ENCODE peak calls at places on chromosomes 3 and 15, in eight cellular contexts. One of them, this sample, is unnamed.

GRCh38 chr3:67495751-67496150 is 158.7 kb downstream of the SUCLG2 start:
- DNase-seq in aorta: no peak
- DNase-seq in dorsolateral prefrontal cortex: no peak
- DNase-seq in CD8-positive, alpha-beta memory T cell: no peak
- DNase-seq in upper lobe of right lung: no peak
- DNase-seq in SJSA1: no peak
- DNase-seq in right cardiac atrium: no peak
- DNase-seq in cardiac muscle cell: peak
- DNase-seq in this sample: no peak

GRCh38 chr3:177466076-177466475 is 268.8 kb upstream of the TBL1XR1 start:
- DNase-seq in dorsolateral prefrontal cortex: no peak
- DNase-seq in aorta: no peak
- DNase-seq in SJSA1: no peak
- DNase-seq in right cardiac atrium: no peak
- DNase-seq in cardiac muscle cell: peak
- DNase-seq in upper lobe of right lung: no peak
- DNase-seq in CD8-positive, alpha-beta memory T cell: no peak
- DNase-seq in this sample: no peak

GRCh38 chr15:94322141-94322540 is 90.8 kb downstream of the MCTP2 start:
- DNase-seq in CD8-positive, alpha-beta memory T cell: no peak
- DNase-seq in right cardiac atrium: no peak
- DNase-seq in upper lobe of right lung: no peak
- DNase-seq in cardiac muscle cell: no peak
- DNase-seq in aorta: no peak
- DNase-seq in SJSA1: no peak
- DNase-seq in dorsolateral prefrontal cortex: no peak
- DNase-seq in this sample: no peak

GRCh38 chr3:41418961-41419691 is 219.8 kb downstream of the CTNNB1 start:
- DNase-seq in SJSA1: no peak
- DNase-seq in dorsolateral prefrontal cortex: no peak
- DNase-seq in right cardiac atrium: no peak
- DNase-seq in CD8-positive, alpha-beta memory T cell: no peak
- DNase-seq in cardiac muscle cell: peak
- DNase-seq in upper lobe of right lung: no peak
- DNase-seq in aorta: no peak
- DNase-seq in this sample: no peak

GRCh38 chr3:24416224-24416623 is 78.4 kb downstream of the THRB start:
- DNase-seq in SJSA1: no peak
- DNase-seq in CD8-positive, alpha-beta memory T cell: no peak
- DNase-seq in right cardiac atrium: no peak
- DNase-seq in cardiac muscle cell: no peak
- DNase-seq in upper lobe of right lung: no peak
- DNase-seq in aorta: no peak
- DNase-seq in dorsolateral prefrontal cortex: no peak
- DNase-seq in this sample: no peak

GRCh38 chr3:113113361-113113760 is 98.0 kb upstream of the BOC start:
- DNase-seq in right cardiac atrium: no peak
- DNase-seq in upper lobe of right lung: no peak
- DNase-seq in CD8-positive, alpha-beta memory T cell: no peak
- DNase-seq in cardiac muscle cell: no peak
- DNase-seq in aorta: no peak
- DNase-seq in dorsolateral prefrontal cortex: no peak
- DNase-seq in SJSA1: no peak
- DNase-seq in this sample: no peak

GRCh38 chr15:41621200-41622193 is 38.7 kb upstream of the MGA start:
- DNase-seq in upper lobe of right lung: peak
- DNase-seq in cardiac muscle cell: peak
- DNase-seq in aorta: peak
- DNase-seq in SJSA1: peak
- DNase-seq in CD8-positive, alpha-beta memory T cell: peak
- DNase-seq in dorsolateral prefrontal cortex: peak
- DNase-seq in right cardiac atrium: peak
- DNase-seq in this sample: no peak

GRCh38 chr3:185874119-185874518 is 49.3 kb upstream of the IGF2BP2 start:
- DNase-seq in upper lobe of right lung: no peak
- DNase-seq in SJSA1: no peak
- DNase-seq in aorta: no peak
- DNase-seq in right cardiac atrium: no peak
- DNase-seq in dorsolateral prefrontal cortex: no peak
- DNase-seq in CD8-positive, alpha-beta memory T cell: no peak
- DNase-seq in cardiac muscle cell: no peak
- DNase-seq in this sample: no peak

GRCh38 chr3:29642393-29643033 is 361.6 kb downstream of the RBMS3 start:
- DNase-seq in SJSA1: no peak
- DNase-seq in upper lobe of right lung: peak
- DNase-seq in CD8-positive, alpha-beta memory T cell: no peak
- DNase-seq in right cardiac atrium: peak
- DNase-seq in dorsolateral prefrontal cortex: no peak
- DNase-seq in cardiac muscle cell: peak
- DNase-seq in aorta: no peak
- DNase-seq in this sample: no peak

GRCh38 chr15:99635145-99635544 is 69.4 kb downstream of the MEF2A start:
- DNase-seq in upper lobe of right lung: no peak
- DNase-seq in aorta: no peak
- DNase-seq in dorsolateral prefrontal cortex: no peak
- DNase-seq in right cardiac atrium: no peak
- DNase-seq in cardiac muscle cell: no peak
- DNase-seq in SJSA1: no peak
- DNase-seq in CD8-positive, alpha-beta memory T cell: no peak
- DNase-seq in this sample: no peak

GRCh38 chr15:69713726-69714559 is 261.3 kb downstream of the RPLP1 start:
- DNase-seq in upper lobe of right lung: no peak
- DNase-seq in dorsolateral prefrontal cortex: no peak
- DNase-seq in CD8-positive, alpha-beta memory T cell: peak
- DNase-seq in aorta: no peak
- DNase-seq in SJSA1: no peak
- DNase-seq in cardiac muscle cell: no peak
- DNase-seq in right cardiac atrium: no peak
- DNase-seq in this sample: no peak

GRCh38 chr15:68271854-68272471 is 5.6 kb upstream of the FEM1B start:
- DNase-seq in dorsolateral prefrontal cortex: peak
- DNase-seq in upper lobe of right lung: no peak
- DNase-seq in aorta: no peak
- DNase-seq in right cardiac atrium: peak
- DNase-seq in SJSA1: peak
- DNase-seq in cardiac muscle cell: peak
- DNase-seq in CD8-positive, alpha-beta memory T cell: no peak
- DNase-seq in this sample: no peak

GRCh38 chr3:41627477-41628087 is 334.3 kb downstream of the ULK4 start:
- DNase-seq in cardiac muscle cell: no peak
- DNase-seq in SJSA1: no peak
- DNase-seq in dorsolateral prefrontal cortex: no peak
- DNase-seq in CD8-positive, alpha-beta memory T cell: no peak
- DNase-seq in aorta: no peak
- DNase-seq in upper lobe of right lung: no peak
- DNase-seq in right cardiac atrium: no peak
- DNase-seq in this sample: no peak

GRCh38 chr3:99509224-99509623 is 129.2 kb upstream of the COL8A1 start:
- DNase-seq in dorsolateral prefrontal cortex: no peak
- DNase-seq in cardiac muscle cell: peak
- DNase-seq in aorta: no peak
- DNase-seq in CD8-positive, alpha-beta memory T cell: no peak
- DNase-seq in right cardiac atrium: peak
- DNase-seq in SJSA1: peak
- DNase-seq in upper lobe of right lung: no peak
- DNase-seq in this sample: no peak

GRCh38 chr3:197022405-197023231 is 7.0 kb downstream of the MELTF start:
- DNase-seq in dorsolateral prefrontal cortex: no peak
- DNase-seq in aorta: no peak
- DNase-seq in upper lobe of right lung: no peak
- DNase-seq in cardiac muscle cell: no peak
- DNase-seq in right cardiac atrium: no peak
- DNase-seq in SJSA1: no peak
- DNase-seq in CD8-positive, alpha-beta memory T cell: peak
- DNase-seq in this sample: no peak

GRCh38 chr3:107524214-107525100 is 1.7 kb downstream of the BBX start:
- DNase-seq in aorta: peak
- DNase-seq in CD8-positive, alpha-beta memory T cell: peak
- DNase-seq in right cardiac atrium: peak
- DNase-seq in SJSA1: peak
- DNase-seq in upper lobe of right lung: peak
- DNase-seq in cardiac muscle cell: peak
- DNase-seq in dorsolateral prefrontal cortex: peak
- DNase-seq in this sample: no peak

GRCh38 chr3:126895178-126896066 is 87.5 kb upstream of the PLXNA1 start:
- DNase-seq in right cardiac atrium: peak
- DNase-seq in aorta: peak
- DNase-seq in cardiac muscle cell: peak
- DNase-seq in CD8-positive, alpha-beta memory T cell: no peak
- DNase-seq in SJSA1: no peak
- DNase-seq in upper lobe of right lung: no peak
- DNase-seq in dorsolateral prefrontal cortex: no peak
- DNase-seq in this sample: no peak

GRCh38 chr15:51736069-51736468 is 1.4 kb downstream of the LYSMD2 start:
- DNase-seq in upper lobe of right lung: no peak
- DNase-seq in dorsolateral prefrontal cortex: no peak
- DNase-seq in aorta: no peak
- DNase-seq in cardiac muscle cell: peak
- DNase-seq in right cardiac atrium: no peak
- DNase-seq in SJSA1: no peak
- DNase-seq in CD8-positive, alpha-beta memory T cell: no peak
- DNase-seq in this sample: no peak
- H3K27ac ChIP-seq in upper lobe of right lung: peak
- H3K27ac ChIP-seq in dorsolateral prefrontal cortex: peak
- H3K27ac ChIP-seq in aorta: no peak
- H3K27ac ChIP-seq in cardiac muscle cell: no peak
- H3K27ac ChIP-seq in right cardiac atrium: no peak
- H3K27ac ChIP-seq in SJSA1: no peak
- H3K27ac ChIP-seq in CD8-positive, alpha-beta memory T cell: peak
- H3K27ac ChIP-seq in this sample: no peak

GRCh38 chr3:16134173-16134928 is 40.1 kb upstream of the GALNT15 start:
- DNase-seq in dorsolateral prefrontal cortex: no peak
- DNase-seq in SJSA1: no peak
- DNase-seq in cardiac muscle cell: peak
- DNase-seq in right cardiac atrium: no peak
- DNase-seq in aorta: no peak
- DNase-seq in CD8-positive, alpha-beta memory T cell: no peak
- DNase-seq in upper lobe of right lung: no peak
- DNase-seq in this sample: no peak

GRCh38 chr3:16132926-16133325 is 41.6 kb upstream of the GALNT15 start:
- DNase-seq in right cardiac atrium: no peak
- DNase-seq in aorta: no peak
- DNase-seq in SJSA1: no peak
- DNase-seq in upper lobe of right lung: no peak
- DNase-seq in cardiac muscle cell: peak
- DNase-seq in dorsolateral prefrontal cortex: no peak
- DNase-seq in CD8-positive, alpha-beta memory T cell: no peak
- DNase-seq in this sample: no peak

GRCh38 chr3:16137977-16138376 is 36.5 kb upstream of the GALNT15 start:
- DNase-seq in upper lobe of right lung: no peak
- DNase-seq in right cardiac atrium: no peak
- DNase-seq in cardiac muscle cell: no peak
- DNase-seq in CD8-positive, alpha-beta memory T cell: no peak
- DNase-seq in aorta: no peak
- DNase-seq in SJSA1: no peak
- DNase-seq in dorsolateral prefrontal cortex: no peak
- DNase-seq in this sample: no peak

GRCh38 chr3:16137044-16137443 is 37.4 kb upstream of the GALNT15 start:
- DNase-seq in aorta: no peak
- DNase-seq in cardiac muscle cell: no peak
- DNase-seq in upper lobe of right lung: no peak
- DNase-seq in dorsolateral prefrontal cortex: no peak
- DNase-seq in CD8-positive, alpha-beta memory T cell: no peak
- DNase-seq in right cardiac atrium: no peak
- DNase-seq in SJSA1: no peak
- DNase-seq in this sample: no peak

GRCh38 chr3:16136042-16136441 is 38.4 kb upstream of the GALNT15 start:
- DNase-seq in cardiac muscle cell: peak
- DNase-seq in CD8-positive, alpha-beta memory T cell: no peak
- DNase-seq in aorta: no peak
- DNase-seq in dorsolateral prefrontal cortex: no peak
- DNase-seq in right cardiac atrium: no peak
- DNase-seq in upper lobe of right lung: no peak
- DNase-seq in SJSA1: no peak
- DNase-seq in this sample: no peak
- H3K27ac ChIP-seq in cardiac muscle cell: no peak
- H3K27ac ChIP-seq in CD8-positive, alpha-beta memory T cell: no peak
- H3K27ac ChIP-seq in aorta: no peak
- H3K27ac ChIP-seq in dorsolateral prefrontal cortex: peak
- H3K27ac ChIP-seq in right cardiac atrium: no peak
- H3K27ac ChIP-seq in upper lobe of right lung: no peak
- H3K27ac ChIP-seq in SJSA1: peak
- H3K27ac ChIP-seq in this sample: no peak

GRCh38 chr3:23365066-23365465 is 161.9 kb downstream of the UBE2E2 start:
- DNase-seq in CD8-positive, alpha-beta memory T cell: no peak
- DNase-seq in right cardiac atrium: no peak
- DNase-seq in dorsolateral prefrontal cortex: no peak
- DNase-seq in SJSA1: no peak
- DNase-seq in cardiac muscle cell: no peak
- DNase-seq in upper lobe of right lung: no peak
- DNase-seq in aorta: no peak
- DNase-seq in this sample: no peak
- H3K27ac ChIP-seq in CD8-positive, alpha-beta memory T cell: no peak
- H3K27ac ChIP-seq in right cardiac atrium: no peak
- H3K27ac ChIP-seq in dorsolateral prefrontal cortex: no peak
- H3K27ac ChIP-seq in SJSA1: no peak
- H3K27ac ChIP-seq in cardiac muscle cell: no peak
- H3K27ac ChIP-seq in upper lobe of right lung: no peak
- H3K27ac ChIP-seq in aorta: no peak
- H3K27ac ChIP-seq in this sample: no peak

GRCh38 chr3:71051893-71052687 is 531.4 kb downstream of the FOXP1 start:
- DNase-seq in right cardiac atrium: no peak
- DNase-seq in cardiac muscle cell: peak
- DNase-seq in SJSA1: no peak
- DNase-seq in dorsolateral prefrontal cortex: no peak
- DNase-seq in upper lobe of right lung: no peak
- DNase-seq in aorta: no peak
- DNase-seq in CD8-positive, alpha-beta memory T cell: no peak
- DNase-seq in this sample: no peak

GRCh38 chr3:71051259-71051595 is 532.3 kb downstream of the FOXP1 start:
- DNase-seq in dorsolateral prefrontal cortex: no peak
- DNase-seq in right cardiac atrium: no peak
- DNase-seq in SJSA1: no peak
- DNase-seq in aorta: no peak
- DNase-seq in CD8-positive, alpha-beta memory T cell: no peak
- DNase-seq in cardiac muscle cell: no peak
- DNase-seq in upper lobe of right lung: no peak
- DNase-seq in this sample: no peak

GRCh38 chr3:71050521-71051258 is 532.8 kb downstream of the FOXP1 start:
- DNase-seq in aorta: no peak
- DNase-seq in right cardiac atrium: no peak
- DNase-seq in upper lobe of right lung: no peak
- DNase-seq in SJSA1: no peak
- DNase-seq in cardiac muscle cell: peak
- DNase-seq in CD8-positive, alpha-beta memory T cell: peak
- DNase-seq in dorsolateral prefrontal cortex: no peak
- DNase-seq in this sample: no peak

GRCh38 chr3:71048948-71049347 is 534.6 kb downstream of the FOXP1 start:
- DNase-seq in SJSA1: peak
- DNase-seq in dorsolateral prefrontal cortex: no peak
- DNase-seq in cardiac muscle cell: no peak
- DNase-seq in upper lobe of right lung: no peak
- DNase-seq in CD8-positive, alpha-beta memory T cell: no peak
- DNase-seq in aorta: no peak
- DNase-seq in right cardiac atrium: peak
- DNase-seq in this sample: no peak

DNA sequence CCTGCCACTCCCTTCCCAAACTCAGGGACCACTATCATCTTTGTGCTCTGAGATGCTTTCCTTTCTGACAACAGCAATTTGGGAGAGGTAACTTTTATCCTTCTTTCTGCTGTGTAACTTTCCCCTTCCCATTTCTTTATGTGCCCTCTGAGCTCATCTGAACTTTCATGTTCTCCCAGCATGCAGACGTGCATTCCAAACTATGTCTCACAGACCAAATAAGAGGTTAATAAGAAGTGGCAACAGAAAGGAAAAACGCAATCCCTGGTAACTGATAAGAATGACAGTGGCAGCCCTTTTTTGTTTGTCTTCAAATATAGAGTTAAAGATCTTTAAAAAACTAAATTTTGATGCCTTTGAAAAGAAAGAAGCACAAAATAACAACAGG is 533.4 kb downstream of the FOXP1 start:
- DNase-seq in right cardiac atrium: no peak
- DNase-seq in SJSA1: no peak
- DNase-seq in dorsolateral prefrontal cortex: no peak
- DNase-seq in cardiac muscle cell: peak
- DNase-seq in CD8-positive, alpha-beta memory T cell: no peak
- DNase-seq in upper lobe of right lung: no peak
- DNase-seq in aorta: no peak
- DNase-seq in this sample: no peak
- H3K27ac ChIP-seq in right cardiac atrium: peak
- H3K27ac ChIP-seq in SJSA1: peak
- H3K27ac ChIP-seq in dorsolateral prefrontal cortex: peak
- H3K27ac ChIP-seq in cardiac muscle cell: peak
- H3K27ac ChIP-seq in CD8-positive, alpha-beta memory T cell: no peak
- H3K27ac ChIP-seq in upper lobe of right lung: peak
- H3K27ac ChIP-seq in aorta: no peak
- H3K27ac ChIP-seq in this sample: no peak

This sample was measured in iPS DF 6.9.